ENCODE peak calls at places on chromosome 15, in five cellular contexts. W is HFF-Myc, T is foreskin fibroblast, K is right atrium auricular region, U is K562. O is an unnamed sample.

GRCh38 chr15:26864664-26865191 is 2.1 kb upstream of the GABRA5 start:
- DNase-seq in W (peak), T (peak), U (peak), K (no peak), O (peak)

GRCh38 chr15:59303641-59304433 is 68.8 kb downstream of the MYO1E start:
- DNase-seq in T (no peak), W (no peak), U (no peak), K (no peak), O (no peak)

GRCh38 chr15:90986790-90987507 is 7.4 kb downstream of the PRC1 start:
- DNase-seq in U (no peak), K (no peak), T (no peak), W (no peak), O (no peak)

GRCh38 chr15:36334059-36334458 is 245.4 kb upstream of the CDIN1 start:
- DNase-seq in U (peak), T (peak), K (no peak), W (no peak), O (no peak)

GRCh38 chr15:92733934-92734521 is 78.5 kb upstream of the FAM174B start:
- DNase-seq in U (peak), W (no peak), K (no peak), T (no peak), O (no peak)

GRCh38 chr15:70324001-70324974 is 226.6 kb upstream of the TLE3 start:
- DNase-seq in W (peak), T (peak), K (peak), U (no peak), O (peak)

GRCh38 chr15:90982135-90982534 is 12.2 kb downstream of the PRC1 start:
- DNase-seq in T (no peak), U (no peak), K (no peak), W (no peak), O (no peak)

GRCh38 chr15:99154271-99154670 is 49.4 kb downstream of the SYNM start:
- DNase-seq in T (no peak), U (no peak), W (no peak), K (no peak), O (no peak)

GRCh38 chr15:38414351-38414750 is 39.6 kb upstream of the FAM98B start:
- DNase-seq in U (peak), W (peak), T (peak), K (no peak), O (peak)

GRCh38 chr15:79164465-79164864 is 73.9 kb upstream of the RASGRF1 start:
- DNase-seq in K (no peak), U (no peak), W (no peak), T (no peak), O (no peak)

GRCh38 chr15:52524223-52525136 is 4.2 kb downstream of the MYO5A start:
- DNase-seq in U (no peak), T (no peak), W (no peak), K (no peak), O (no peak)
- TF ChIP-seq CTCF in U (no peak), T (no peak), W (no peak), K (no peak), O (no peak)

GRCh38 chr15:75646112-75646943 is 1.4 kb upstream of the SNX33 start:
- DNase-seq in U (no peak), T (no peak), K (no peak), W (no peak), O (no peak)

GRCh38 chr15:75649045-75649761 is 1.5 kb downstream of the SNX33 start:
- DNase-seq in K (no peak), W (no peak), U (no peak), T (no peak), O (no peak)

GRCh38 chr15:75646944-75647364 is 758 bp upstream of the SNX33 start:
- DNase-seq in K (no peak), W (no peak), T (peak), U (peak), O (no peak)

GRCh38 chr15:75648156-75649000 is 666 bp downstream of the SNX33 start:
- DNase-seq in U (peak), T (peak), K (no peak), W (no peak), O (no peak)

DNA sequence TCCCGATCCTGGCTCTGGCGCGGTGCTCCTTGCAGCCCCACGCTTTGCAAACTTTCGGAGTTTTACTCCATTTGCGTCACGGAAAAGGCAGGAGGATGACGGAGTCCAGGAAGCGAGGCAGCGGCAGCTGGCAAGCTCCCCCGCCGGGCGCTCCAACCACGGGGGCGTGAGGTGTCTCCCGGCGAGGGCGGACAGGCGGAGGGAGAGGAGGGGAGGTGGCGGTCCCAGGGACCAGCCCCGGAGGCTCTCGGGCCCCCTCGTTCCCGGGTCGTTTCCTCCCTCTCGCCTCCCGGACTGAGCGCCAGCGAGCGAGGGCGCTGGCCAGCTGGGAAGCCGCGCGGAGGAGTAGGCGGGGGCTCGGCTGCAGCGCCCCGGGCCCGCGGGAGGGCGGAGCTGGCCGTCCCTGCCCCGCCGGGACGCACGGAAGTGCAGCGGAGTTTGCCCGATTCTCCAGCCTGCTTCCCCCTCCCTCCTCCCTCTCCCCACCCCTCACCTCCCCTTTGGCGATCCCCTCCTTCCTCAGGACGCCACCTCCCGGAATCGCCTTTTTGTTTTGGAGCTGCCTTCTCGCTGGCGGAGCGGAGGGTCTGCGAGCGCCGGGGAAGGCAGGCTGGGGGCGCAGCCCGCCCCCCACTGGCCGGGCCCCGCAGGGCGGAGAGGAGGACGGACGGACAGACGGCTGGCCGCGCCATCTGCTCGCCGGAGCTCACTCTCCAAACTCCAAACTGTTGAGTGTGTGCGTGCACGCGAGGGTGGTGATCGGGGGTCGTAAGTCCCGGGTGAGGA is at the start of gene SNX33:
- DNase-seq in U (peak), W (no peak), K (peak), T (peak), O (peak)
- TF ChIP-seq CTCF in U (peak), W (peak), K (peak), T (peak), O (no peak)

GRCh38 chr15:77070500-77071337 is at the start of gene TSPAN3:
- DNase-seq in K (peak), U (peak), W (peak), T (peak), O (peak)
- TF ChIP-seq CTCF in K (no peak), U (no peak), W (no peak), T (no peak), O (no peak)

GRCh38 chr15:68795298-68795848 is 25.3 kb downstream of the ANP32A start:
- DNase-seq in W (no peak), K (peak), U (no peak), T (peak), O (peak)

GRCh38 chr15:68793776-68794175 is 26.9 kb downstream of the ANP32A start:
- DNase-seq in T (no peak), U (no peak), W (no peak), K (no peak), O (no peak)

GRCh38 chr15:68794307-68794706 is 26.4 kb downstream of the ANP32A start:
- DNase-seq in U (no peak), W (no peak), K (no peak), T (no peak), O (no peak)

GRCh38 chr15:68796576-68796975 is 24.1 kb downstream of the ANP32A start:
- DNase-seq in U (no peak), T (no peak), W (no peak), K (no peak), O (no peak)

GRCh38 chr15:68794869-68795268 is 25.8 kb downstream of the ANP32A start:
- DNase-seq in T (no peak), U (no peak), W (no peak), K (no peak), O (no peak)
- TF ChIP-seq CTCF in T (no peak), U (no peak), W (no peak), K (no peak), O (no peak)

GRCh38 chr15:34851007-34851406 is 55.7 kb upstream of the ACTC1 start:
- DNase-seq in W (no peak), K (no peak), T (no peak), U (no peak), O (no peak)

GRCh38 chr15:34851751-34852150 is 56.4 kb upstream of the ACTC1 start:
- DNase-seq in T (no peak), W (no peak), U (no peak), K (no peak), O (no peak)

GRCh38 chr15:34855397-34855796 is 60.0 kb upstream of the ACTC1 start:
- DNase-seq in T (peak), W (peak), U (no peak), K (no peak), O (peak)

GRCh38 chr15:34855893-34856292 is 60.5 kb upstream of the ACTC1 start:
- DNase-seq in K (no peak), T (peak), U (no peak), W (no peak), O (peak)

GRCh38 chr15:34853001-34853758 is 57.8 kb upstream of the ACTC1 start:
- DNase-seq in U (no peak), T (peak), K (no peak), W (no peak), O (no peak)
- TF ChIP-seq CTCF in U (peak), T (no peak), K (no peak), W (no peak), O (no peak)

DNA sequence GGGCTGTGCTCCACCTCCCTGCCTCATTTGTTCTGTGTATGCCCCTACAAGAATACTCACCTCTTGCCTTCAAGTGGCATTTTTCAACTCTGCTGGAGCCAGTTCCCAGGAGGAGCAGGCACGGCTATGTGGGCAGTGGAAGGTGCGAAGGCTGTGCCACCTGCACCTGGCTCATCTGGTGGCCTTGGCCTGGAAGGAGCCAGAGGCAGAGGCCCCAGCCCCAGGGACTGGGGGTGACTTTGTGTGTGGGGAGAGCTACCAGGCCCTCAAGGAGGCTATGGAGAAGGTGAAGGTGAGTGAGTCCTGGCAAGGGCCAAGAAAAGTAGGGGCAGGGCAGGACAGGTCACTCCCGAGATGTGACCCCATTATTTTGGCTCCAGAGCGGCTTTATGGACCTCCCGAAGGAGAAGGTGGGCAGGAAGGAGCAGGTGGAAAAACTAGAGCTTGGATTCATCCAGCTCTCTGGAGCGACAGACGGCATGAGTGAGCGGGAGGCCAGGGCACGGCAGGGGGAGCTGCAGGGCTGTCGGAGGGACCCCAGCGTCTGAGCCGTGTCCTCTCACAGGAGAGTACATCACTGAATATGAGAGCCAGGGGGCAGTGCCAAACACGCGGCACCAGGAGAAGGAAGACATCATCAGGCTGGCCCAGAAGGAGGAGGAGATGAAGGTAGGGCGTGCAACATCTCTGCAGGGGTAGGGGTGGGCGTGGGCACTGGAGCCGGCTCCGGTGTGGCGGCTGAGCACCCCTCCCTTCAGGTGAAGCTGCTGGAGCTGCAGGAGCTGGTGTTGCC is 57.3 kb upstream of the UBE2Q2 start:
- DNase-seq in U (peak), W (no peak), T (no peak), K (no peak), O (no peak)
- TF ChIP-seq CTCF in U (peak), W (no peak), T (no peak), K (no peak), O (no peak)

GRCh38 chr15:25718597-25718996 is 144.5 kb downstream of the ATP10A start:
- DNase-seq in T (no peak), W (no peak), K (no peak), U (no peak), O (no peak)
- TF ChIP-seq CTCF in T (no peak), W (no peak), K (no peak), U (no peak), O (no peak)

GRCh38 chr15:31571676-31572075 is 245.0 kb downstream of the KLF13 start:
- DNase-seq in W (no peak), T (no peak), U (peak), K (peak), O (peak)
- TF ChIP-seq CTCF in W (no peak), T (no peak), U (no peak), K (no peak), O (no peak)

O was measured in RWPE1.